ENCODE peak calls at places on chromosomes 11 and 22, in six cellular contexts. One of them, this sample, is unnamed.
A peak's percentile ranks its signal among the peaks of the same experiment; 100 is the strongest.

GRCh38 chr11:78749243-78749730 is 174.6 kb upstream of the NARS2 start:
- DNase-seq in PC-3: no peak
- DNase-seq in neural progenitor cell: no peak
- DNase-seq in GM23248: no peak
- DNase-seq in keratinocyte: no peak
- DNase-seq in mammary epithelial cell: no peak
- DNase-seq in this sample: no peak

GRCh38 chr22:42111798-42112197 is 18.8 kb downstream of the CYP2D6 start:
- DNase-seq in PC-3: no peak
- DNase-seq in neural progenitor cell: no peak
- DNase-seq in GM23248: no peak
- DNase-seq in keratinocyte: no peak
- DNase-seq in mammary epithelial cell: no peak
- DNase-seq in this sample: no peak

GRCh38 chr11:76738618-76739220 is 44.4 kb upstream of the TSKU start:
- DNase-seq in PC-3: no peak
- DNase-seq in neural progenitor cell: no peak
- DNase-seq in GM23248: no peak
- DNase-seq in keratinocyte: no peak
- DNase-seq in mammary epithelial cell: no peak
- DNase-seq in this sample: peak; percentile 22

GRCh38 chr11:93089474-93090102 is 108.2 kb downstream of the SLC36A4 start:
- DNase-seq in PC-3: peak; percentile 73
- DNase-seq in neural progenitor cell: peak; percentile 62
- DNase-seq in GM23248: peak; percentile 82
- DNase-seq in keratinocyte: no peak
- DNase-seq in mammary epithelial cell: peak; percentile 63
- DNase-seq in this sample: peak; percentile 50

GRCh38 chr22:38271927-38272372 is 860 bp downstream of the TMEM184B start:
- DNase-seq in PC-3: peak; percentile 29
- DNase-seq in neural progenitor cell: peak; percentile 39
- DNase-seq in GM23248: peak; percentile 41
- DNase-seq in keratinocyte: no peak
- DNase-seq in mammary epithelial cell: peak; percentile 60
- DNase-seq in this sample: no peak

GRCh38 chr11:115198301-115198700 is 305.9 kb downstream of the CADM1 start:
- DNase-seq in PC-3: no peak
- DNase-seq in neural progenitor cell: no peak
- DNase-seq in GM23248: no peak
- DNase-seq in keratinocyte: no peak
- DNase-seq in mammary epithelial cell: no peak
- DNase-seq in this sample: no peak

GRCh38 chr11:19817870-19818269 is 105.2 kb downstream of the NAV2 start:
- DNase-seq in PC-3: no peak
- DNase-seq in neural progenitor cell: no peak
- DNase-seq in GM23248: no peak
- DNase-seq in keratinocyte: no peak
- DNase-seq in mammary epithelial cell: no peak
- DNase-seq in this sample: no peak

GRCh38 chr11:125777309-125777708 is 1.3 kb downstream of the PATE2 start:
- DNase-seq in PC-3: peak; percentile 11
- DNase-seq in neural progenitor cell: no peak
- DNase-seq in GM23248: peak; percentile 68
- DNase-seq in keratinocyte: no peak
- DNase-seq in mammary epithelial cell: peak; percentile 40
- DNase-seq in this sample: peak; percentile 67

GRCh38 chr11:43508511-43508918 is 149.8 kb downstream of the TTC17 start:
- DNase-seq in PC-3: peak; percentile 45
- DNase-seq in neural progenitor cell: no peak
- DNase-seq in GM23248: peak; percentile 93
- DNase-seq in keratinocyte: no peak
- DNase-seq in mammary epithelial cell: peak; percentile 77
- DNase-seq in this sample: no peak

GRCh38 chr11:112785104-112785503 is 176.1 kb upstream of the NCAM1 start:
- DNase-seq in PC-3: no peak
- DNase-seq in neural progenitor cell: no peak
- DNase-seq in GM23248: peak; percentile 67
- DNase-seq in keratinocyte: no peak
- DNase-seq in mammary epithelial cell: no peak
- DNase-seq in this sample: no peak

GRCh38 chr11:124285610-124286344 is 28.0 kb downstream of the OR8D1 start:
- DNase-seq in PC-3: peak; percentile 70
- DNase-seq in neural progenitor cell: no peak
- DNase-seq in GM23248: peak; percentile 75
- DNase-seq in keratinocyte: peak; percentile 33
- DNase-seq in mammary epithelial cell: peak; percentile 70
- DNase-seq in this sample: peak; percentile 73

GRCh38 chr22:31295413-31295812 is 3.1 kb upstream of the PIK3IP1 start:
- DNase-seq in PC-3: no peak
- DNase-seq in neural progenitor cell: no peak
- DNase-seq in GM23248: no peak
- DNase-seq in keratinocyte: no peak
- DNase-seq in mammary epithelial cell: no peak
- DNase-seq in this sample: no peak

GRCh38 chr22:40506762-40507161 is 129.8 kb downstream of the MRTFA start:
- DNase-seq in PC-3: no peak
- DNase-seq in neural progenitor cell: no peak
- DNase-seq in GM23248: no peak
- DNase-seq in keratinocyte: no peak
- DNase-seq in mammary epithelial cell: no peak
- DNase-seq in this sample: no peak

GRCh38 chr22:40121463-40121862 is 56.3 kb upstream of the TNRC6B start:
- DNase-seq in PC-3: no peak
- DNase-seq in neural progenitor cell: no peak
- DNase-seq in GM23248: no peak
- DNase-seq in keratinocyte: no peak
- DNase-seq in mammary epithelial cell: no peak
- DNase-seq in this sample: no peak

DNA sequence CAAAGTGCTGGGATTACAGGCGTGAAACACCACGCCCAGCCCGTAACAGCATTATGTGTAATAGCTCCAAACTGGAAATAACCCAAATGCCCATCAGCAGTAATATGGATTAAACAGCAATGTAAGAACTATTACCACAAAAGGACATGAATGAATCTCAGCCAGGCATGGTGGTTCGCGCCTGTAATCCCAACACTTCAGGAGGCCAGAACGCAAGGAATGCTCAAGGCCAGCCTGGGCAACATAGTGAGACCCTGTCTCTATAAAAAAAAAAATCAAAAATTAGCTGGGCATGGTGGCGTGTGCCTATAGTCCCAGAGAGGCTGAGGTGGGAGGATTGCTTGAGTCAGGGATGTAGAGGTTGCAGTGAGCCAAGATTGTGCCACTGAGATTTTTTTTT is 3.1 kb upstream of the DPF2 start:
- DNase-seq in PC-3: no peak
- DNase-seq in neural progenitor cell: no peak
- DNase-seq in GM23248: no peak
- DNase-seq in keratinocyte: no peak
- DNase-seq in mammary epithelial cell: no peak
- DNase-seq in this sample: no peak
- H2AFZ ChIP-seq in PC-3: peak overlapping the region; percentile 81
- H2AFZ ChIP-seq in neural progenitor cell: no peak overlapping the region
- H2AFZ ChIP-seq in GM23248: peak overlapping the region; percentile 68
- H2AFZ ChIP-seq in keratinocyte: no peak overlapping the region
- H2AFZ ChIP-seq in mammary epithelial cell: peak overlapping the region; percentile 26
- H2AFZ ChIP-seq in this sample: no peak overlapping the region

DNA sequence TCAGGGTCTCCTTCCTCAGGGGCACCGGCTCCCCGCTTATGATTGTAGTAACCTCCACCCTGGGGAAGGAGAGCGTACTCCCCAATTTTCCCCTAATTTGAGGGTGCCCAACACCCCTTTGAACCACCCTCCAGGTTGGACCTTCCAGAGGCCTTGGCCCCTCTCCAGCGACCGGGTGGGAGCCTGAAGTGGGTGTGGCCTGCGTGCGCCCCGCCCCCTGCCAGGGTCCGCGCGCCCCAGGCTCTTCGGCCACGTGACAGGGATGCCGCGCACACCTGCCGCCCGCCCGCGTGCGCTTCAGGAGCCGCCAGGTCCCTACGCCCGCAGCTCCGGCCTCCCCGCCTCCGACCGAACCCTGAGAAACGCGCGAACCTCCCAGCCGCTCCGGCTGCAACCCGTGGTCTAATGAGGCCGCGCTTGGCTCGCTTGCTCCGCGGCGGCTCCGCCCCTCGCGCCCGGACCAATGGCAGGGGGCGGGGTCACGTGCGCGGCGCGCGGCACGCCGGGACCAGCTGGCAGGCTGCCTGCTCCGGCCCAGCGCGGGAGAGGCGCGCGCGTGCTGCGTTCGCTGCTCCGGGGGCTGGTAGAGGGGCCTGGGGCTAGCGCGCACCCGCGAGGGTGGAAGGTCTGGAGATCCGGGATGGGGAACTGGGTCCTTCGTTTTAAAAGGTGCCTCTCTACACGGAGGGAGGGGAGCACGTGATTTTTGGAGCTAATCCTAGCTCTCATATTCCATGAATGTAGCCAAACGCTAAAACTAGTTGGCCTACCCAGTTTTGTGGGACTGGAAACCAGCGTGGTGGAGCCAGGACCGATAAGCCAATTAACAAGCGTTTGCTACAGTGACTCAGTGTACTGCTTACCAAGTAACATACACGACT is at the start of gene FOXRED2:
- DNase-seq in PC-3: peak; percentile 28
- DNase-seq in neural progenitor cell: peak; percentile 91
- DNase-seq in GM23248: peak; percentile 95
- DNase-seq in keratinocyte: no peak
- DNase-seq in mammary epithelial cell: peak; percentile 64
- DNase-seq in this sample: peak; percentile 82
- TF ChIP-seq EZH2 in PC-3: no peak
- TF ChIP-seq EZH2 in neural progenitor cell: no peak
- TF ChIP-seq EZH2 in GM23248: no peak
- TF ChIP-seq EZH2 in keratinocyte: no peak
- TF ChIP-seq EZH2 in mammary epithelial cell: no peak
- TF ChIP-seq EZH2 in this sample: no peak

DNA sequence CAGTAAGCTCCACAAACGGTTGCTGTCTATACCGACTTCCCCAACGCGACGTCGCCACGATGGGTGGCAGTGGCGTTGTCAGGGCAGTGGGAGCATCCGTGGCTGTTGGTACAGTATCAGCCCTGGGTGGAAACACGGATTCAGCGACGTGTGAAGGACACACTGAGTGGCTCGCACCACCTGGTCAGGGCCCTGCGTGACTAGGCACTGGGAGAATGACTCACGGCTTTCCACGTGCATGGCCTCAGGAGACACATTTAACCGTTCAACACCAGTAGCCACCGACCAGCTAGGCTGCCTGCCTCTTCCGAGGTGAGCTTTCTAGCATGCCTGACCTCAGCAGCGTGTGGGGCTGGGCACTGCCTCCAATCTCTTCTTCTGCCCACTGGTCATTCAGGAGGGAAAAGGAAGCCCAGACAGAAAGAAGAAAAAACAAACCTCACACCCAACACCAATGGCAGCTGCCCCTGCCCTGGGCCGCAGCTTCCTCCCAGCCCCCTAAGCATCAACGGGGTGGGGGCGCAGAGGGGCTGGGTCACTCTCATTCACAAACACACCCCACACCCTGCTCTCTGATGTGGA is 59.0 kb downstream of the MYH9 start:
- DNase-seq in PC-3: peak; percentile 69
- DNase-seq in neural progenitor cell: no peak
- DNase-seq in GM23248: peak; percentile 74
- DNase-seq in keratinocyte: peak; percentile 84
- DNase-seq in mammary epithelial cell: peak; percentile 89
- DNase-seq in this sample: peak; percentile 84
- H4K20me1 ChIP-seq in PC-3: peaks cover 8% of the 10 kb centered on the region
- H4K20me1 ChIP-seq in neural progenitor cell: no peaks in the 10 kb centered on the region
- H4K20me1 ChIP-seq in GM23248: no peaks in the 10 kb centered on the region
- H4K20me1 ChIP-seq in keratinocyte: no peaks in the 10 kb centered on the region
- H4K20me1 ChIP-seq in mammary epithelial cell: no peaks in the 10 kb centered on the region
- H4K20me1 ChIP-seq in this sample: no peaks in the 10 kb centered on the region

DNA sequence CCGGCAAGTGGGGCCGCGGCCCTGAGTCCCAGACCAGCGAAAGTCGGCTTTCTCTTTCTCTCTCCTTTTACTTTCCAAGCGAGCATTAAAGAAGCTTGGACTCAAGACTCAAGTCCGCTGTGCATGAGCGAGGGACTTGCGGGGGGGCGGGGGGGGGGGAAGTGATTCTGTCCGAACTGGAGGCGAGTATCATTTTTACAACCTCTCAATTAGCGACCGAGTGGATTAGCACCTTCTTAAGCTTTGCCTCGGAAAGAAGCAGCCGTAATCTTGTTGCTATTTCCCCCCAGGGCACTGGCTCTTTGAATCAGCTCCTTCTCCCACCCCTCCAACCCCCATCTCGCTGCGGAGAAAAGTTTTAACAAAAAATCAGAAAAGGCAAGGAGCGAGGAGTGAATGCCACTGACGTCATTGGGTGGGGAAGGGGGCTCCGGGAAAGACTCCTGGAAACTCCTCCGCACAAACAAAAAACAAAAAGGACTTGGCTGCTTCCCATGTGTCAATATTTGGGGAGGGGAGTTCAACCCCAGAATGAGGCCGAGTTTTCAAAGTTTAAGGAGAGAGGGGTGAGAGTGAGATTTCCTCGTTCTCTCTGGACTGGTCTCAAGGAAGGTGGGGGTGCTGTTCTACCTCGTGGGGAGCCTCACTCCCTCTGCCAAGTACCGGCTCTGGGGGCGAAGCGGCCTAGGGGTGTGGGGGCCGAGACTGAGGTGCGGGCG is 2.3 kb upstream of the PAX6 start:
- DNase-seq in PC-3: peak; percentile 29
- DNase-seq in neural progenitor cell: peak; percentile 71
- DNase-seq in GM23248: no peak
- DNase-seq in keratinocyte: no peak
- DNase-seq in mammary epithelial cell: no peak
- DNase-seq in this sample: no peak
- H2AFZ ChIP-seq in PC-3: peak overlapping the region; percentile 94
- H2AFZ ChIP-seq in neural progenitor cell: peak overlapping the region; percentile 51
- H2AFZ ChIP-seq in GM23248: no peak overlapping the region
- H2AFZ ChIP-seq in keratinocyte: no peak overlapping the region
- H2AFZ ChIP-seq in mammary epithelial cell: peak overlapping the region; percentile 27
- H2AFZ ChIP-seq in this sample: no peak overlapping the region